ENCODE peak calls at places on chromosome 12, in five cellular contexts. X is nucleus accumbens; E is neural crest cell; D is stimulated activated naive CD4-positive, alpha-beta T cell; I is left kidney. C is an unnamed sample.

GRCh38 chr12:7748774-7749296 is 1.7 kb upstream of the CLEC4C start:
- DNase-seq in E (no peak), D (no peak), X (no peak), I (peak), C (no peak)

GRCh38 chr12:24407884-24408283 is 458.4 kb upstream of the SOX5 start:
- DNase-seq in X (no peak), E (no peak), I (no peak), D (no peak), C (no peak)

GRCh38 chr12:115710104-115710564 is 567.4 kb downstream of the MED13L start:
- DNase-seq in D (no peak), X (no peak), I (peak), E (no peak), C (no peak)

GRCh38 chr12:123441523-123442164 is 5.2 kb upstream of the RILPL2 start:
- DNase-seq in X (no peak), I (no peak), D (no peak), E (no peak), C (no peak)

GRCh38 chr12:67534671-67535070 is 113.9 kb upstream of the DYRK2 start:
- DNase-seq in X (no peak), I (no peak), E (no peak), D (no peak), C (no peak)

GRCh38 chr12:121009744-121010143 is 6.5 kb downstream of the C12orf43 start:
- DNase-seq in X (no peak), E (peak), I (peak), D (no peak), C (no peak)

GRCh38 chr12:55572168-55572567 is at the start of gene OR2AP1:
- DNase-seq in E (no peak), X (no peak), D (no peak), I (no peak), C (no peak)

GRCh38 chr12:95506707-95507523 is 33.0 kb downstream of the METAP2 start:
- DNase-seq in E (no peak), X (no peak), I (no peak), D (no peak), C (no peak)

GRCh38 chr12:121970901-121971300 is 50.8 kb upstream of the BCL7A start:
- DNase-seq in D (no peak), X (no peak), I (no peak), E (no peak), C (no peak)

GRCh38 chr12:38728894-38729293 is 176.5 kb downstream of the CPNE8 start:
- DNase-seq in X (no peak), I (no peak), D (no peak), E (no peak), C (no peak)

GRCh38 chr12:57377103-57377840 is 53.6 kb downstream of the R3HDM2 start:
- DNase-seq in E (no peak), X (no peak), I (no peak), D (no peak), C (no peak)

GRCh38 chr12:6215932-6216494 is 15.8 kb downstream of the CD9 start:
- DNase-seq in E (no peak), I (peak), X (no peak), D (no peak), C (no peak)

GRCh38 chr12:131408036-131408365 is 302.9 kb upstream of the SFSWAP start:
- DNase-seq in D (no peak), E (no peak), I (no peak), X (no peak), C (no peak)

GRCh38 chr12:53645191-53645590 is 19.0 kb upstream of the ATF7 start:
- DNase-seq in D (no peak), X (no peak), I (no peak), E (no peak), C (no peak)

GRCh38 chr12:14185441-14186192 is 179.9 kb upstream of the ATF7IP start:
- DNase-seq in I (peak), X (no peak), E (peak), D (peak), C (peak)

GRCh38 chr12:106709068-106709511 is 65.4 kb upstream of the RIC8B start:
- DNase-seq in X (no peak), I (no peak), D (no peak), E (no peak), C (no peak)

GRCh38 chr12:103637429-103637828 is 50.4 kb downstream of the STAB2 start:
- DNase-seq in X (no peak), E (no peak), I (no peak), D (no peak), C (no peak)

GRCh38 chr12:24921251-24922038 is 27.5 kb downstream of the BCAT1 start:
- DNase-seq in D (no peak), I (no peak), E (no peak), X (no peak), C (no peak)

GRCh38 chr12:90943248-90943647 is 11.7 kb downstream of the CCER1 start:
- DNase-seq in D (no peak), E (no peak), I (no peak), X (no peak), C (no peak)

GRCh38 chr12:110501378-110501721 is 561 bp downstream of the VPS29 start:
- DNase-seq in E (no peak), X (peak), D (no peak), I (peak), C (no peak)

GRCh38 chr12:124636138-124636968 is 68.9 kb upstream of the NCOR2 start:
- DNase-seq in X (no peak), I (no peak), E (no peak), D (peak), C (no peak)

GRCh38 chr12:131930510-131930909 is 1.4 kb downstream of the PUS1 start:
- DNase-seq in E (no peak), X (no peak), D (no peak), I (no peak), C (no peak)

GRCh38 chr12:111942557-111942956 is 70.4 kb downstream of the TMEM116 start:
- DNase-seq in D (no peak), X (no peak), I (peak), E (no peak), C (no peak)

GRCh38 chr12:62808166-62808879 is 126.6 kb downstream of the PPM1H start:
- DNase-seq in I (peak), X (no peak), E (no peak), D (no peak), C (no peak)

GRCh38 chr12:9651265-9651729 is 18.2 kb upstream of the CLEC2D start:
- DNase-seq in E (no peak), I (no peak), D (peak), X (no peak), C (peak)

GRCh38 chr12:29625359-29625953 is 128.0 kb upstream of the OVCH1 start:
- DNase-seq in D (no peak), E (no peak), X (no peak), I (no peak), C (no peak)

GRCh38 chr12:117360222-117360550 is 1.2 kb downstream of the NOS1 start:
- DNase-seq in D (no peak), X (no peak), I (no peak), E (no peak), C (no peak)

GRCh38 chr12:116969615-116970575 is 59.1 kb downstream of the FBXW8 start:
- DNase-seq in E (peak), D (no peak), I (peak), X (no peak), C (no peak)

GRCh38 chr12:111428081-111428727 is 22.5 kb downstream of the SH2B3 start:
- DNase-seq in I (no peak), X (no peak), E (no peak), D (no peak), C (no peak)

GRCh38 chr12:67413577-67413976 is 144.4 kb downstream of the CAND1 start:
- DNase-seq in I (peak), D (no peak), E (no peak), X (no peak), C (no peak)

GRCh38 chr12:1811948-1812291 is 8.4 kb upstream of the LRTM2 start:
- DNase-seq in X (no peak), E (no peak), D (no peak), I (no peak), C (no peak)

GRCh38 chr12:6827982-6828670 is at the start of gene P3H3:
- DNase-seq in E (peak), I (peak), X (no peak), D (peak), C (peak)

GRCh38 chr12:87300-87699 is 20.7 kb downstream of the IQSEC3 start:
- DNase-seq in X (no peak), I (no peak), D (no peak), E (no peak), C (no peak)

GRCh38 chr12:109820921-109821381 is 12.2 kb downstream of the TRPV4 start:
- DNase-seq in X (no peak), D (no peak), E (no peak), I (no peak), C (no peak)

GRCh38 chr12:81450920-81451739 is 308.0 kb downstream of the PPFIA2 start:
- DNase-seq in X (no peak), I (peak), E (peak), D (no peak), C (no peak)

GRCh38 chr12:2341871-2342270 is 289.1 kb downstream of the CACNA1C start:
- DNase-seq in E (no peak), X (no peak), I (no peak), D (no peak), C (no peak)

GRCh38 chr12:106750524-106750923 is 24.0 kb upstream of the RIC8B start:
- DNase-seq in X (no peak), D (no peak), I (no peak), E (no peak), C (no peak)

GRCh38 chr12:67482751-67483661 is 165.5 kb upstream of the DYRK2 start:
- DNase-seq in X (peak), D (peak), I (peak), E (no peak), C (peak)

GRCh38 chr12:2578772-2579171 is 216.0 kb upstream of the FKBP4 start:
- DNase-seq in D (no peak), X (no peak), E (no peak), I (no peak), C (no peak)

C was measured in immature natural killer cell.